ENCODE peak calls at places on chromosomes 16 and 17, in seven cellular contexts. O is mesenchymal stem cell; Q is activated CD4-positive, CD25-positive, alpha-beta regulatory T cell; L is endothelial cell; B is neural crest cell; F is mucosa of descending colon; K is uterus. N is an unnamed sample.

GRCh38 chr16:24800586-24800985 is 45.2 kb upstream of the SLC5A11 start:
- DNase-seq in O (peak; percentile 68), K (no peak), Q (no peak), L (no peak), B (no peak), F (no peak), N (peak; percentile 73)

GRCh38 chr16:23391381-23392222 is 61.4 kb downstream of the COG7 start:
- DNase-seq in K (no peak), L (no peak), F (peak; percentile 22), B (no peak), O (no peak), Q (no peak), N (no peak)

GRCh38 chr17:39018267-39019134 is 51.3 kb upstream of the FBXO47 start:
- DNase-seq in L (no peak), Q (no peak), O (peak; percentile 81), B (no peak), F (no peak), K (no peak), N (no peak)

GRCh38 chr17:40564883-40565744 is at the start of gene CCR7:
- DNase-seq in B (no peak), O (no peak), L (no peak), Q (peak; percentile 82), K (no peak), F (no peak), N (no peak)

GRCh38 chr16:6232060-6232459 is 1100.6 kb upstream of the RBFOX1 start:
- DNase-seq in L (no peak), F (no peak), Q (no peak), K (no peak), O (no peak), B (no peak), N (no peak)

GRCh38 chr17:74037320-74037719 is 166.2 kb upstream of the RPL38 start:
- DNase-seq in F (no peak), Q (no peak), K (no peak), O (no peak), B (no peak), L (peak; percentile 36), N (peak; percentile 36)

GRCh38 chr17:5899496-5900195 is 170.5 kb upstream of the WSCD1 start:
- DNase-seq in F (no peak), K (no peak), L (no peak), O (no peak), Q (no peak), B (no peak), N (no peak)

GRCh38 chr17:77535892-77536291 is 395.1 kb downstream of the SEC14L1 start:
- DNase-seq in Q (no peak), L (no peak), B (no peak), O (no peak), K (no peak), F (no peak), N (no peak)

GRCh38 chr17:21002309-21003006 is 40.4 kb downstream of the USP22 start:
- DNase-seq in O (no peak), K (no peak), L (no peak), F (no peak), Q (no peak), B (no peak), N (no peak)

GRCh38 chr16:474420-475122 is 49.1 kb downstream of the RAB11FIP3 start:
- DNase-seq in B (no peak), K (no peak), O (no peak), Q (no peak), L (no peak), F (peak; percentile 45), N (no peak)

GRCh38 chr17:5422505-5422904 is 2.5 kb downstream of the RPAIN start:
- DNase-seq in L (no peak), K (no peak), Q (no peak), F (no peak), B (no peak), O (peak; percentile 51), N (peak; percentile 67)

GRCh38 chr16:87831421-87832136 is 37.7 kb downstream of the SLC7A5 start:
- DNase-seq in B (no peak), L (no peak), Q (no peak), F (no peak), O (no peak), K (no peak), N (no peak)

GRCh38 chr16:88809676-88810165 is 2.0 kb downstream of the APRT start:
- DNase-seq in F (no peak), B (no peak), K (no peak), L (no peak), O (no peak), Q (no peak), N (no peak)

GRCh38 chr16:72198021-72198420 is 26.1 kb upstream of the PMFBP1 start:
- DNase-seq in O (peak; percentile 80), F (no peak), L (no peak), K (no peak), Q (no peak), B (no peak), N (no peak)

GRCh38 chr17:76599699-76600460 is 14.2 kb upstream of the ST6GALNAC2 start:
- DNase-seq in Q (no peak), O (no peak), B (no peak), F (no peak), K (no peak), L (no peak), N (no peak)

GRCh38 chr17:8333281-8333680 is 6.4 kb upstream of the ODF4 start:
- DNase-seq in B (no peak), F (no peak), L (no peak), O (no peak), Q (no peak), K (no peak), N (no peak)

GRCh38 chr16:77555781-77556180 is 120.9 kb upstream of the ADAMTS18 start:
- DNase-seq in O (no peak), K (no peak), B (no peak), Q (no peak), L (no peak), F (no peak), N (no peak)

GRCh38 chr17:2210726-2211125 is 92.9 kb downstream of the SMG6 start:
- DNase-seq in Q (no peak), K (no peak), B (no peak), F (no peak), L (no peak), O (no peak), N (no peak)

GRCh38 chr17:52885882-52886281 is 727.4 kb upstream of the CA10 start:
- DNase-seq in L (no peak), F (no peak), O (no peak), Q (no peak), K (no peak), B (no peak), N (no peak)

GRCh38 chr16:7380907-7381306 is 48.3 kb downstream of the RBFOX1 start:
- DNase-seq in F (no peak), B (no peak), Q (no peak), L (no peak), K (no peak), O (no peak), N (no peak)

GRCh38 chr17:76384987-76385891 is 830 bp downstream of the SPHK1 start:
- DNase-seq in Q (no peak), O (peak; percentile 86), L (peak; percentile 36), B (peak; percentile 26), F (peak; percentile 60), K (no peak), N (peak; percentile 59)

GRCh38 chr17:28623696-28624095 is 9.7 kb upstream of the RSKR start:
- DNase-seq in O (no peak), B (no peak), K (no peak), L (no peak), Q (no peak), F (no peak), N (no peak)

GRCh38 chr17:16247589-16247984 is 30.6 kb downstream of the PIGL start:
- DNase-seq in F (no peak), O (no peak), Q (no peak), L (no peak), B (no peak), K (no peak), N (no peak)

GRCh38 chr16:8493885-8494487 is 96.3 kb downstream of the TMEM114 start:
- DNase-seq in Q (no peak), B (no peak), L (no peak), O (no peak), F (no peak), K (no peak), N (no peak)

GRCh38 chr17:81471804-81472456 is 40.7 kb downstream of the ACTG1 start:
- DNase-seq in B (no peak), O (no peak), L (no peak), Q (no peak), F (peak; percentile 60), K (peak; percentile 93), N (no peak)

GRCh38 chr16:86062271-86062965 is 163.5 kb downstream of the IRF8 start:
- DNase-seq in F (no peak), L (no peak), B (no peak), Q (no peak), O (no peak), K (no peak), N (no peak)

GRCh38 chr17:81918762-81919545 is 978 bp upstream of the SIRT7 start:
- DNase-seq in O (no peak), L (no peak), Q (no peak), K (no peak), B (no peak), F (peak; percentile 81), N (no peak)

GRCh38 chr16:81170824-81171223 is 67.7 kb upstream of the BCO1 start:
- DNase-seq in Q (no peak), B (no peak), F (no peak), L (peak; percentile 25), O (no peak), K (no peak), N (no peak)

GRCh38 chr17:81126281-81127132 is 38.8 kb upstream of the PVALEF start:
- DNase-seq in B (no peak), Q (no peak), O (no peak), L (no peak), K (no peak), F (no peak), N (no peak)

N was measured in RCC 7860.